ENCODE peak calls at places on chromosomes 5 and 9, in ten cellular contexts. O, N, C, D, R, K, T, L, Y and U are unnamed samples.

GRCh38 chr9:11366585-11367129 is 753.9 kb upstream of the PTPRD start:
- DNase-seq in C (no peak), N (no peak), T (no peak), K (no peak), D (no peak), L (no peak), O (no peak), Y (no peak), R (no peak), U (no peak)

GRCh38 chr9:105608685-105609598 is 51.0 kb downstream of the FKTN start:
- DNase-seq in N (no peak), K (peak; percentile 11), T (peak; percentile 65), R (no peak), D (no peak), Y (peak; percentile 75), L (peak; percentile 52), C (no peak), O (peak; percentile 71), U (no peak)

GRCh38 chr9:78441396-78441795 is 144.5 kb downstream of the PSAT1 start:
- DNase-seq in D (no peak), K (no peak), N (no peak), O (no peak), R (no peak), C (no peak), Y (no peak), T (no peak), L (no peak), U (no peak)

GRCh38 chr9:104463864-104464263 is 40.2 kb upstream of the OR13F1 start:
- DNase-seq in D (no peak), K (no peak), R (no peak), L (no peak), T (no peak), C (no peak), N (no peak), O (no peak), Y (no peak), U (no peak)

GRCh38 chr5:106873558-106873957 is 797.2 kb downstream of the EFNA5 start:
- DNase-seq in K (no peak), O (no peak), D (no peak), R (no peak), T (no peak), C (no peak), N (no peak), Y (no peak), L (no peak), U (no peak)

GRCh38 chr9:125241863-125242739 is 958 bp upstream of the HSPA5 start:
- DNase-seq in T (no peak), K (no peak), C (peak; percentile 40), O (no peak), Y (no peak), D (no peak), N (no peak), R (no peak), L (peak; percentile 58), U (no peak)

GRCh38 chr5:160899735-160900134 is 47.7 kb upstream of the ATP10B start:
- DNase-seq in Y (no peak), T (no peak), N (no peak), O (no peak), K (no peak), D (no peak), L (no peak), C (no peak), R (no peak), U (no peak)

GRCh38 chr5:112534564-112534963 is 115.5 kb upstream of the EPB41L4A start:
- DNase-seq in D (no peak), K (no peak), O (no peak), L (no peak), C (no peak), N (no peak), T (no peak), R (no peak), Y (no peak), U (no peak)

GRCh38 chr5:148841519-148841918 is 15.1 kb downstream of the ADRB2 start:
- DNase-seq in L (no peak), Y (no peak), N (no peak), T (no peak), R (no peak), C (no peak), D (no peak), K (no peak), O (no peak), U (no peak)

GRCh38 chr5:148843510-148844318 is 17.3 kb downstream of the ADRB2 start:
- DNase-seq in C (no peak), O (no peak), R (no peak), N (no peak), L (no peak), K (no peak), T (no peak), D (no peak), Y (no peak), U (no peak)

GRCh38 chr5:148842161-148842560 is 15.8 kb downstream of the ADRB2 start:
- DNase-seq in N (no peak), L (no peak), T (no peak), D (no peak), K (no peak), R (no peak), O (no peak), Y (no peak), C (no peak), U (no peak)

GRCh38 chr5:148846930-148847329 is 20.5 kb downstream of the ADRB2 start:
- DNase-seq in D (no peak), O (no peak), N (no peak), L (no peak), K (no peak), R (no peak), C (no peak), T (peak; percentile 14), Y (no peak), U (no peak)

GRCh38 chr5:148844433-148845279 is 18.2 kb downstream of the ADRB2 start:
- DNase-seq in N (no peak), Y (no peak), O (no peak), L (no peak), C (no peak), T (no peak), D (no peak), R (no peak), K (no peak), U (no peak)
- TF ChIP-seq CTCF in N (no peak), Y (peak; percentile 29), O (no peak), L (no peak), C (no peak), T (no peak), D (peak; percentile 21), R (no peak), K (no peak), U (no peak)

GRCh38 chr9:88972401-88972800 is 18.9 kb upstream of the S1PR3 start:
- DNase-seq in C (no peak), N (no peak), L (no peak), R (no peak), Y (no peak), T (no peak), K (no peak), O (no peak), D (no peak), U (no peak)
- TF ChIP-seq CTCF in C (no peak), N (no peak), L (no peak), R (no peak), Y (no peak), T (no peak), K (no peak), O (no peak), D (no peak), U (no peak)

DNA sequence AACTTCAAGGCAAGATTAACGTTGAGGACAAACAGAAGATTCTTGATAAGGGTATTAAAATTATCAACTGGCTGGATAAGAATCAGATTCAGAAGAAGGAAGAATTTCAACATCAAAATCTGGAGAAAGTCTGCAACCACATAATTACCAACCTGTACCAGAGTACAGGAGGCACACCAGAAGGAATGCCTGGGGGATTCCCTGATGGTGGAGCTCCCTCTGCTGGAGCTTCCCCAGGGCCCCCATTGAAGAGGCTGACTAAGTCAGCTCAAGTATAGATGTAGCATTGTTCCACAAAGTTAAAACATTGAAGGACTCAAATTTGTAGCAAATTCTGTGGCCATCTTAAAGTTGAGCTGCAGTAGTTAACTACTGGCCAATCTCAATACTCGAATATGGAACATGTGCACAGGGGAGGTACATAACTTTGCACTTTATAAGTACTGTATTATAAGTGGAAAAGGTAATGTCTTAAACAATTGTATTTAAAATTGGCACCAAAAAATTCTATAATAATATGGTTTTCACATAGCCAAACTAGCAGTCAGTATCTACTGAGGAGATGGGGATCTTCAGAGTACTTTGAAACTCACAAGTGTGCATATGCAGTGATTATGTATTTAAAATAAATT is 237.5 kb downstream of the CHSY3 start:
- DNase-seq in Y (no peak), R (no peak), T (peak; percentile 56), N (no peak), C (no peak), K (no peak), D (no peak), L (peak; percentile 21), O (peak; percentile 42), U (no peak)
- TF ChIP-seq CTCF in Y (peak; percentile 58), R (peak; percentile 88), T (peak; percentile 89), N (no peak), C (peak; percentile 61), K (no peak), D (no peak), L (peak; percentile 21), O (peak; percentile 76), U (no peak)

GRCh38 chr5:123664961-123665360 is 153.0 kb downstream of the CSNK1G3 start:
- DNase-seq in T (no peak), K (no peak), R (no peak), N (no peak), O (peak; percentile 21), Y (no peak), L (no peak), D (no peak), C (no peak), U (no peak)

GRCh38 chr5:123670981-123671557 is 159.1 kb downstream of the CSNK1G3 start:
- DNase-seq in D (peak; percentile 54), K (no peak), T (peak; percentile 57), N (peak; percentile 16), O (peak; percentile 66), C (peak; percentile 19), Y (peak; percentile 65), L (peak; percentile 47), R (no peak), U (no peak)

DNA sequence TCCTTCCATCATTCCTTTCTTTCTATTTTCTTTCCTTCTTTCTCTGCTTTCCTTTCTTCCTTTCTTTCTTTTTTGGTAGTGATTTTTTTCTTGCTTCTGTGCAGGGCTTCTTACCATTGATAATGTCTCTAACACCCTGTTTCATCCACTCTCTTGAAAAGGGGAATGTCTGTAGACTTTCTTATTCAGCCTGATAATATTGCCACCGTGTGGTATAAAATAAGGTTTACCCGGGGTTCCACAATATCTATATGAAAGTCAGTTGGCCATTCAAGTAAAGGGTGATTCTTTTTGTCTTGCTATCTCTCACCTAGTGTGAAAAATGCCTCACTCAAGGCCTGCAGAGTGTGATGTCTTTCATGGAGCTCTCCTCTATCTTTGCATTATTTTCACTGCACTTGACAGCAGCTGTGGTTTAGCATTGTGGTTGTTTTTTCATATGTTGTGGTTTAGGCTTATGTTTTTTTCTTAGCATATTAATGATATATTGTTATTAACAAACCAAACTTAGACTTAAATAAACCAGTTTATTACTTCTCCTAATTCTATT is 153.9 kb downstream of the CSNK1G3 start:
- DNase-seq in T (no peak), C (no peak), R (no peak), L (peak; percentile 16), K (no peak), D (no peak), O (no peak), N (no peak), Y (peak; percentile 20), U (no peak)
- TF ChIP-seq CTCF in T (no peak), C (no peak), R (no peak), L (no peak), K (no peak), D (no peak), O (no peak), N (no peak), Y (peak; percentile 58), U (no peak)

GRCh38 chr5:103256178-103256577 is 2.4 kb upstream of the MACIR start:
- DNase-seq in O (no peak), D (no peak), L (peak; percentile 9), R (no peak), T (no peak), N (no peak), K (no peak), Y (no peak), C (no peak), U (no peak)
- TF ChIP-seq CTCF in O (peak; percentile 10), D (no peak), L (peak; percentile 9), R (peak; percentile 26), T (no peak), N (no peak), K (no peak), Y (peak; percentile 52), C (no peak), U (no peak)